ENCODE peak calls at places on chromosomes 12 and 14, in four cellular contexts. B is AG09319, V is fibroblast of the aortic adventitia, D is Peyer's patch. Q is an unnamed sample.

GRCh38 chr12:94805749-94806148 is 155.4 kb upstream of the TMCC3 start:
- DNase-seq in V (peak; percentile 84), D (no peak), B (peak; percentile 14), Q (no peak)

GRCh38 chr14:83541147-83541546 is 1988.8 kb upstream of the FLRT2 start:
- DNase-seq in D (no peak), B (no peak), V (no peak), Q (no peak)

GRCh38 chr14:73787760-73788508 is 63.7 kb upstream of the PTGR2 start:
- DNase-seq in B (no peak), D (no peak), V (peak; percentile 62), Q (no peak)

GRCh38 chr14:103422981-103423600 is 37.9 kb downstream of the MARK3 start:
- DNase-seq in V (peak; percentile 75), B (no peak), D (no peak), Q (no peak)

GRCh38 chr14:56136571-56137498 is 18.6 kb downstream of the PELI2 start:
- DNase-seq in D (no peak), V (no peak), B (no peak), Q (no peak)

GRCh38 chr14:34157642-34158041 is 206.8 kb upstream of the EGLN3 start:
- DNase-seq in V (no peak), B (no peak), D (no peak), Q (no peak)

GRCh38 chr12:120534203-120534702 is at the start of gene RNF10:
- DNase-seq in V (peak; percentile 93), D (peak; percentile 92), B (peak; percentile 66), Q (peak; percentile 95)

GRCh38 chr12:80936642-80937390 is 918 bp downstream of the LIN7A start:
- DNase-seq in D (peak; percentile 63), B (no peak), V (peak; percentile 32), Q (no peak)

GRCh38 chr12:6443361-6443983 is 1.3 kb upstream of the CD27 start:
- DNase-seq in D (peak; percentile 69), B (no peak), V (no peak), Q (no peak)

GRCh38 chr14:105532111-105532623 is 5.8 kb downstream of the TMEM121 start:
- DNase-seq in D (no peak), V (no peak), B (no peak), Q (no peak)

GRCh38 chr14:101716077-101716950 is 45.2 kb upstream of the PPP2R5C start:
- DNase-seq in V (no peak), D (no peak), B (no peak), Q (no peak)

GRCh38 chr12:23399402-23399933 is 550.0 kb downstream of the SOX5 start:
- DNase-seq in D (no peak), B (no peak), V (no peak), Q (no peak)

GRCh38 chr14:20609215-20610001 is 18.2 kb upstream of the RNASE12 start:
- DNase-seq in D (peak; percentile 87), B (peak; percentile 74), V (peak; percentile 96), Q (no peak)

GRCh38 chr12:19529933-19530630 is 90.8 kb downstream of the AEBP2 start:
- DNase-seq in D (no peak), V (peak; percentile 53), B (no peak), Q (no peak)

GRCh38 chr14:24310666-24311604 is at the start of gene LTB4R:
- DNase-seq in D (peak; percentile 89), V (peak; percentile 70), B (no peak), Q (no peak)

GRCh38 chr12:54421175-54421872 is 2.3 kb upstream of the ITGA5 start:
- DNase-seq in D (peak; percentile 75), B (no peak), V (peak; percentile 57), Q (no peak)

GRCh38 chr12:3641428-3641883 is 111.5 kb downstream of the CRACR2A start:
- DNase-seq in B (no peak), D (no peak), V (peak; percentile 56), Q (no peak)

GRCh38 chr12:49537231-49537708 is 1.6 kb upstream of the KCNH3 start:
- DNase-seq in B (no peak), V (no peak), D (no peak), Q (no peak)

GRCh38 chr12:49539406-49540228 is 787 bp downstream of the KCNH3 start:
- DNase-seq in V (no peak), B (no peak), D (no peak), Q (no peak)

GRCh38 chr12:49538740-49539403 is at the start of gene KCNH3:
- DNase-seq in V (peak; percentile 55), D (peak; percentile 94), B (peak; percentile 14), Q (peak; percentile 98)

GRCh38 chr12:49536526-49537195 is 2.2 kb upstream of the KCNH3 start:
- DNase-seq in V (no peak), B (no peak), D (no peak), Q (no peak)

GRCh38 chr12:49537709-49538601 is 875 bp upstream of the KCNH3 start:
- DNase-seq in B (no peak), V (no peak), D (no peak), Q (no peak)
- TF ChIP-seq CTCF in B (no peak), V (no peak), D (no peak), Q (no peak)

DNA sequence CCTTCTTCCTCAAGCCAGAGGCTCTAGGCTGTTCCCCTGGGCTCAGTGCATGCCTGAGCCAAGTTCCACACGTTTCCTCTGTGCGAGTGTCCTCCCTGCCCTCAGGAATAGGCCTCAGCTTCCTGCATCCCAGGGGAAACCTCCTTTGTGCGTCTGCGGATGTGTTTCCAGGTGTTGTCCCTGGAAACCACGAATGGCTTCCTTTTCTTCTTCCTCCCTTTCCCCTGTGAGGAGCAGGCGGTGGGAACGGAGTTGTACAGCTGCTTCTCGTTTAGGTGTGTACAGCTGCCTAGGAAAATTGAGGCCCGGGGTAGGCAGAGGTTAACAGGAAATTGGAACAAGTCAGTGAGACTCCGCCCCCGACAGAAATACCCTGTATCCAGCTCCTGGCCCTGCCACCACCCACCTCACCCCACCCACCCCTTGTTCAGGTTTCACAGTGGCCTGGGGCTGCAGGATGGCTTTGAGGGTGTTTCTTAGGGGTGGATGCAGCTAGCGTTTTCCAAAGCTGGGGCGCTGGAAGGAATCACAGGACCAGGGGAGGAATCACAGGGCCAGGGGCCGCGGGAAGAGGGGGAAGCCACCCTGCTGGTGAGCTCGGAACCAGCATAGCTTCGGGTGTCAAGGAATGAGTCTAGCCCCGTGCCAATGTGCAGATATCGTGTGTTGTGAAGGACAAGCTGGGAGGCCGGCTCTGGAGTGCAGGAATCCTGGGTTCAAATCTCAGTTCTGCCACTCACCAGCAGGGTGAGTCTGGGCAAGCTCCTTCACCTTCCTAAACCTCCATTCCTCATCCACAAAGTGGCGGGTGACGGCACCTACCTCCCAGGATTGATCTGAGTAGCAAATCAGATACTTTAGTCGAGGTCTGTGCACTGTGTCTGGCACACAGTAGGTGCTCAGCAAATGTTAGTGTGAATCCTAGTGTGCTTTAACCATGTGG is 53.8 kb upstream of the RIN3 start:
- DNase-seq in B (no peak), D (peak; percentile 44), V (no peak), Q (no peak)
- TF ChIP-seq CTCF in B (no peak), D (no peak), V (peak; percentile 17), Q (no peak)

GRCh38 chr14:78029471-78030372 is 140.5 kb upstream of the NRXN3 start:
- DNase-seq in B (no peak), V (peak; percentile 8), D (no peak), Q (no peak)
- TF ChIP-seq CTCF in B (no peak), V (peak; percentile 38), D (no peak), Q (peak; percentile 5)

GRCh38 chr12:68224613-68225285 is 861 bp downstream of the IL26 start:
- DNase-seq in D (no peak), B (no peak), V (peak; percentile 71), Q (no peak)
- TF ChIP-seq CTCF in D (no peak), B (no peak), V (no peak), Q (no peak)

GRCh38 chr14:52729585-52729924 is 411 bp upstream of the STYX start:
- DNase-seq in V (no peak), D (no peak), B (no peak), Q (no peak)

GRCh38 chr14:52733824-52734223 is 3.9 kb downstream of the STYX start:
- DNase-seq in V (no peak), D (no peak), B (no peak), Q (no peak)

GRCh38 chr14:52730708-52731111 is 744 bp downstream of the STYX start:
- DNase-seq in V (peak; percentile 26), D (no peak), B (no peak), Q (no peak)

GRCh38 chr14:52724360-52724644 is 5.7 kb upstream of the STYX start:
- DNase-seq in D (no peak), B (no peak), V (no peak), Q (no peak)

GRCh38 chr14:52729925-52730707 is at the start of gene STYX:
- DNase-seq in D (peak; percentile 100), B (peak; percentile 92), V (peak; percentile 94), Q (peak; percentile 31)
- TF ChIP-seq CTCF in D (peak; percentile 47), B (no peak), V (no peak), Q (no peak)

GRCh38 chr12:63994704-63995103 is 150.2 kb downstream of the SRGAP1 start:
- DNase-seq in D (no peak), V (peak; percentile 30), B (no peak), Q (no peak)
- TF ChIP-seq CTCF in D (no peak), V (no peak), B (no peak), Q (no peak)